ENCODE peak calls at places on chromosomes 4 and X, in six cellular contexts. N is uterus, T is thoracic aorta, M is fibroblast of lung, B is spleen, C is cardiac fibroblast. L is an unnamed sample.

GRCh38 chrX:41333744-41333993 is 293 bp upstream of the DDX3X start:
- DNase-seq in B (no peak), T (peak), M (peak), C (peak), N (peak), L (peak)

GRCh38 chrX:31384471-31384870 is 312.6 kb upstream of the FTHL17 start:
- DNase-seq in C (peak), M (no peak), N (no peak), T (no peak), B (no peak), L (no peak)

GRCh38 chr4:104394409-104394813 is 100.3 kb downstream of the CXXC4 start:
- DNase-seq in T (no peak), N (no peak), B (no peak), C (no peak), M (no peak), L (no peak)

GRCh38 chr4:184281231-184282139 is 63.8 kb upstream of the ENPP6 start:
- DNase-seq in M (no peak), T (no peak), C (no peak), B (no peak), N (no peak), L (no peak)

GRCh38 chrX:148337873-148338272 is 162.5 kb upstream of the AFF2 start:
- DNase-seq in T (no peak), M (no peak), C (no peak), B (no peak), N (no peak), L (no peak)

GRCh38 chr4:149711588-149711987 is 104.1 kb downstream of the IQCM start:
- DNase-seq in M (no peak), B (no peak), C (no peak), T (no peak), N (no peak), L (no peak)

GRCh38 chr4:94849901-94850300 is 92.1 kb downstream of the BMPR1B start:
- DNase-seq in B (no peak), N (no peak), T (no peak), C (no peak), M (no peak), L (no peak)

GRCh38 chr4:48223633-48224295 is 45.9 kb downstream of the TEC start:
- DNase-seq in B (no peak), C (peak), T (no peak), N (no peak), M (no peak), L (no peak)

GRCh38 chrX:68947882-68948605 is 119.2 kb downstream of the EFNB1 start:
- DNase-seq in T (no peak), B (peak), M (peak), C (no peak), N (no peak), L (peak)

GRCh38 chr4:55650483-55650882 is 14.4 kb upstream of the NMU start:
- DNase-seq in T (no peak), M (no peak), C (no peak), N (no peak), B (no peak), L (no peak)

GRCh38 chr4:103098746-103099421 is 750 bp downstream of the BDH2 start:
- DNase-seq in N (no peak), M (peak), C (peak), B (no peak), T (no peak), L (peak)

GRCh38 chrX:46704767-46705386 is 54.0 kb downstream of the SLC9A7 start:
- DNase-seq in T (no peak), C (peak), M (no peak), N (no peak), B (no peak), L (peak)

GRCh38 chr4:143391261-143391660 is 54.6 kb downstream of the GAB1 start:
- DNase-seq in T (no peak), B (no peak), C (no peak), M (no peak), N (no peak), L (no peak)

GRCh38 chrX:435536-436122 is 48.9 kb upstream of the PPP2R3B start:
- DNase-seq in B (peak), N (no peak), T (no peak), M (no peak), C (no peak), L (no peak)

GRCh38 chrX:107676559-107677378 is 48.5 kb downstream of the PRPS1 start:
- DNase-seq in N (peak), C (peak), M (peak), T (peak), B (peak), L (peak)

GRCh38 chr4:114857831-114858230 is 255.6 kb downstream of the NDST4 start:
- DNase-seq in C (no peak), T (no peak), B (no peak), M (no peak), N (no peak), L (no peak)

GRCh38 chr4:181688416-181688815 is 554.8 kb upstream of the TENM3 start:
- DNase-seq in B (no peak), T (no peak), C (peak), N (no peak), M (no peak), L (peak)

GRCh38 chr4:172980178-172980577 is 188.4 kb upstream of the GALNT7 start:
- DNase-seq in M (peak), C (peak), B (no peak), T (no peak), N (no peak), L (no peak)

GRCh38 chr4:66404149-66404548 is 733.9 kb upstream of the EPHA5 start:
- DNase-seq in M (no peak), N (no peak), B (no peak), C (peak), T (no peak), L (no peak)

GRCh38 chr4:101785476-101785875 is 5.1 kb upstream of the BANK1 start:
- DNase-seq in N (no peak), M (no peak), T (no peak), C (peak), B (no peak), L (no peak)

GRCh38 chr4:139715721-139716391 is 50.2 kb downstream of the MGST2 start:
- DNase-seq in C (no peak), B (no peak), M (no peak), T (no peak), N (no peak), L (no peak)

GRCh38 chrX:103688949-103689348 is 2.5 kb upstream of the MORF4L2 start:
- DNase-seq in N (no peak), T (no peak), M (peak), B (no peak), C (peak), L (peak)

GRCh38 chrX:15512401-15512965 is 11.9 kb downstream of the BMX start:
- DNase-seq in T (no peak), B (no peak), C (peak), M (no peak), N (no peak), L (no peak)

GRCh38 chr4:70651864-70652506 is 14.3 kb downstream of the JCHAIN start:
- DNase-seq in M (peak), T (no peak), B (no peak), C (peak), N (no peak), L (peak)

GRCh38 chrX:150360331-150360730 is 2.8 kb upstream of the MAMLD1 start:
- DNase-seq in C (no peak), N (no peak), B (no peak), M (no peak), T (no peak), L (no peak)

GRCh38 chr4:38678078-38678477 is 14.1 kb downstream of the KLF3 start:
- DNase-seq in T (no peak), C (peak), B (no peak), N (no peak), M (peak), L (peak)

GRCh38 chrX:39152106-39152649 is 350.9 kb downstream of the MID1IP1 start:
- DNase-seq in C (peak), B (peak), M (no peak), T (no peak), N (no peak), L (no peak)

GRCh38 chrX:41922125-41922521 is 1.2 kb downstream of the CASK start:
- DNase-seq in N (no peak), T (no peak), C (peak), B (no peak), M (peak), L (peak)

GRCh38 chr4:11428701-11429571 is at the start of gene HS3ST1:
- DNase-seq in T (peak), N (peak), C (peak), B (peak), M (peak), L (no peak)
- TF ChIP-seq CTCF in T (peak), N (peak), C (peak), B (peak), M (peak), L (no peak)

GRCh38 chrX:97692575-97692974 is 808.9 kb downstream of the RPA4 start:
- DNase-seq in T (no peak), N (no peak), C (no peak), M (no peak), B (no peak), L (no peak)
- TF ChIP-seq CTCF in T (no peak), N (no peak), C (no peak), M (no peak), B (no peak), L (no peak)

GRCh38 chr4:16508968-16509367 is 282.7 kb upstream of the TAPT1 start:
- DNase-seq in T (no peak), C (peak), B (no peak), N (no peak), M (no peak), L (no peak)
- TF ChIP-seq CTCF in T (no peak), C (peak), B (no peak), N (no peak), M (peak), L (peak)

DNA sequence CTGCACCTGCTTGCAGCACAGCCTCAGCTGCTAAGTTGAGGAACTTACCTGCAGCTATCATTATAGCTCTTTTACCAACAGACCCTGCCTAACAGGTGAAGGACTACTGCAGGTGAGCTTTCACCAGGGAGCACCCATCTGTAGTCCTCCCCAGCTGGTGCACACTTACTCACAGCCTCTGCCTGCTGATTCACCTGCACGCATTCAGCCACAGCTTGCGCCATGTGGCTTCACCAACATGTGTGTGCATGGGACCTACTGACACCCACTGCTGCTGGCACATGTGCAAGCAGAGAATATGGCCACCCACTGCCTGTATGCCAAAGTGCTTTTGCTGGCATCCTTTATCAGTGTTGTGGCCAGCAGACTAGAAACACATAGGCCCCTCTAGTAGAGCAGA is 146.7 kb upstream of the KLHL4 start:
- DNase-seq in N (no peak), C (no peak), T (no peak), M (no peak), B (no peak), L (no peak)
- TF ChIP-seq CTCF in N (no peak), C (no peak), T (no peak), M (no peak), B (no peak), L (no peak)

DNA sequence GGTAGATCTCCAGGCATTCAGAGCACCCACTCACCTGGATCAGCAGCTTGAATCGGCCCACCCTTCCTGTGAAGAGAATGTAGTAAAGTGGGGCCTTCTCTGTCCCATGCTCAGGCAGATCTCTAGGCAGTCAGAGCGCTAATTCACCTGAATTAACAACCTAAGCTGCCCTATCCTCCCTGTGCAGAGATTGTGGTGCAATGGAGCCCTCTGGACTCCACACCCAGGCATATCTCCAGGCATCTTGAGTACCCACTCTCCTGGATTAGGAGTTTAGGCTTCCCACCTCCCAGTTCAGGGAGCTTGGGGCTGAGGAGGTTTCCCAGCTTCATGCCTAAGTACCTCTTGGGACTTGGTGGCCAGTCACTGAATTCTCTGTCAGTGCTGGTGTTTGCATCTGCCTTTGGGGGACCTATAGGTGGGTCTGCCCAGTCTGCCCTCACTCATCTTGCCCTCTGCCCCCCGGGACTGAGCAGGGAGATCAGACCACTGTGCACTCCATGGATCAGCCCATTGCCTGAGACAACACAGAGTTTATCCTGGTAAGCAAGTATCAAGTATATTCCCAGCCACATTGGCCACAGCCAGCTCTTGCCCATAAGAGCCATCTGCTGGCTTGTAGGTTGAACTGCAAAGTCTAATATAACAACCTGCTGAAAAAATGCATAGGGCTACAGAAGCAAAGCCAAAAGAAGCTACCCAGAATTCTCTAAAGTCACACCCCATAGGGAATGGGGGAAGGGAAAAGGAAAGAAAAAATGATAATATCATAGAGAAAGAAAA is 372.9 kb downstream of the KLHL13 start:
- DNase-seq in C (no peak), B (no peak), T (no peak), N (no peak), M (no peak), L (no peak)
- TF ChIP-seq CTCF in C (no peak), B (no peak), T (no peak), N (no peak), M (no peak), L (no peak)

DNA sequence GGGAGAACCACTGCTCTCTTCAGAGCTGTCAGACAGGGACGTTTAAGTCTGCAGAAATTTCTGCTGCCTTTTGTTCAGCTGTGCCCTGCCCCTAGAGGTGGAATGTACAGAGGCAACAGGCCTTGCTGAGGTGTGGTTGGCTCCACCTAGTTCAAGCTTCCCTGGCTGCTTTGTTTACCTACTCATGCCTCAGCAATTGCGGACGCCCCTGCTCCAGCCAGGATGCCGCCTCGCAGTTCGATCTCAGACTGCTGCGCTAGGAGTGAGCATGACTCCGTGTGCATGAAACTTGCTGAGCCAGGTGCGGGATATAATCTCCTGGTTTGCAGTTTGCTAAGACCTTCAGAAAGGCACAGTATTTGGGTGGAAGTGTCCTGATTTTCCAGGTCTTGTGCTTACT is 70.9 kb downstream of the MAGEB5 start:
- DNase-seq in N (no peak), C (no peak), T (no peak), M (no peak), B (no peak), L (no peak)
- TF ChIP-seq CTCF in N (no peak), C (no peak), T (no peak), M (no peak), B (no peak), L (no peak)